ENCODE peak calls at places on chromosome 7, in six cellular contexts. One of them, this sample, is unnamed.

GRCh38 chr7:39051707-39052106 is 74.0 kb downstream of the POU6F2 start:
- DNase-seq in AG10803: no peak
- DNase-seq in lung: no peak
- DNase-seq in testis: no peak
- DNase-seq in right lobe of liver: no peak
- DNase-seq in dorsolateral prefrontal cortex: no peak
- DNase-seq in this sample: no peak

GRCh38 chr7:32916006-32916405 is 24.4 kb upstream of the KBTBD2 start:
- DNase-seq in AG10803: no peak
- DNase-seq in lung: no peak
- DNase-seq in testis: no peak
- DNase-seq in right lobe of liver: no peak
- DNase-seq in dorsolateral prefrontal cortex: no peak
- DNase-seq in this sample: no peak

GRCh38 chr7:99944508-99945070 is 15.2 kb upstream of the GJC3 start:
- DNase-seq in AG10803: no peak
- DNase-seq in lung: no peak
- DNase-seq in testis: no peak
- DNase-seq in right lobe of liver: no peak
- DNase-seq in dorsolateral prefrontal cortex: no peak
- DNase-seq in this sample: no peak

GRCh38 chr7:64625114-64626082 is 40.5 kb upstream of the ZNF107 start:
- DNase-seq in AG10803: no peak
- DNase-seq in lung: no peak
- DNase-seq in testis: no peak
- DNase-seq in right lobe of liver: no peak
- DNase-seq in dorsolateral prefrontal cortex: no peak
- DNase-seq in this sample: no peak

GRCh38 chr7:45601816-45602540 is 27.8 kb downstream of the ADCY1 start:
- DNase-seq in AG10803: no peak
- DNase-seq in lung: peak; percentile 25
- DNase-seq in testis: no peak
- DNase-seq in right lobe of liver: no peak
- DNase-seq in dorsolateral prefrontal cortex: peak; percentile 10
- DNase-seq in this sample: no peak

GRCh38 chr7:39145283-39145682 is 167.6 kb downstream of the POU6F2 start:
- DNase-seq in AG10803: no peak
- DNase-seq in lung: no peak
- DNase-seq in testis: no peak
- DNase-seq in right lobe of liver: no peak
- DNase-seq in dorsolateral prefrontal cortex: no peak
- DNase-seq in this sample: no peak

GRCh38 chr7:53993205-53993604 is 549.0 kb upstream of the VSTM2A start:
- DNase-seq in AG10803: no peak
- DNase-seq in lung: no peak
- DNase-seq in testis: no peak
- DNase-seq in right lobe of liver: no peak
- DNase-seq in dorsolateral prefrontal cortex: no peak
- DNase-seq in this sample: no peak

GRCh38 chr7:91517408-91517807 is 253.2 kb downstream of the FZD1 start:
- DNase-seq in AG10803: no peak
- DNase-seq in lung: no peak
- DNase-seq in testis: no peak
- DNase-seq in right lobe of liver: no peak
- DNase-seq in dorsolateral prefrontal cortex: no peak
- DNase-seq in this sample: no peak

GRCh38 chr7:149525280-149525679 is 27.7 kb upstream of the ZNF746 start:
- DNase-seq in AG10803: no peak
- DNase-seq in lung: no peak
- DNase-seq in testis: no peak
- DNase-seq in right lobe of liver: no peak
- DNase-seq in dorsolateral prefrontal cortex: no peak
- DNase-seq in this sample: no peak

GRCh38 chr7:50197547-50197946 is 104.5 kb upstream of the ZPBP start:
- DNase-seq in AG10803: no peak
- DNase-seq in lung: no peak
- DNase-seq in testis: peak; percentile 43
- DNase-seq in right lobe of liver: no peak
- DNase-seq in dorsolateral prefrontal cortex: no peak
- DNase-seq in this sample: no peak

GRCh38 chr7:218316-218715 is 25.9 kb downstream of the FAM20C start:
- DNase-seq in AG10803: no peak
- DNase-seq in lung: no peak
- DNase-seq in testis: no peak
- DNase-seq in right lobe of liver: peak; percentile 78
- DNase-seq in dorsolateral prefrontal cortex: no peak
- DNase-seq in this sample: no peak

GRCh38 chr7:84637568-84638338 is 443.2 kb upstream of the SEMA3A start:
- DNase-seq in AG10803: peak; percentile 92
- DNase-seq in lung: no peak
- DNase-seq in testis: no peak
- DNase-seq in right lobe of liver: no peak
- DNase-seq in dorsolateral prefrontal cortex: no peak
- DNase-seq in this sample: peak; percentile 49

GRCh38 chr7:2645274-2645868 is 13.6 kb downstream of the TTYH3 start:
- DNase-seq in AG10803: peak; percentile 40
- DNase-seq in lung: no peak
- DNase-seq in testis: no peak
- DNase-seq in right lobe of liver: no peak
- DNase-seq in dorsolateral prefrontal cortex: no peak
- DNase-seq in this sample: no peak

DNA sequence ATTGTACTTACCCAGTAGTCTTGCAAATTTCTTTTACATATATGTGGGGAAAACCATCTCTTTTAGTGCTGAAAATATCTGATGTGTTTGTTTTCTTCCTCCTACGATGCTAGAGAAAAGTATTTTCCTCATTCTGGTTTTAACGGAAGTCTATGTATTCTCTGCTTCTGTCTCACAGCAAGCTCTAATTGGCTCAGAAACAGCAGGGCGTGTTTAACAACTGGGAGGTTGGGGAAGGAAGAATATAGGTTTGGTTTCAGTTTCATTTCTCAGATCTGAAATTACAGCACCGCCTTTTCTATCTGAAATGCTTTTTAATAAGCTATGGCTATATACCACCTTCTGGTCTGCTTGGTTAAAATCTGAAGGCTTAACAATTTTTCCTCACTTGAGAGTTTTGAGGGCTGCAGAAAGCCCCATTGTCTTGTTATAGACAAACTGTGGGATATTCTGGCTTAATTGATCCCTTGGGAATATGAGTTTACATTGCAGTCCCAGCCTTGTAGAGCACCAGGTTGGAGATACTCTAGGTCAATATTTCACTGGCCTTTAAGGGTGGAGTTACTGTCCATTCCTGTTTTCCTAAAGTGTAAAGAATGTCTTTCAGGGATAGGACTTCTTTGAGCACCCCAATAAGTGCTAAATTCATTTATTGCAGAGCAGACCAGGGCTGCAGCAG is at the start of gene SAMD9:
- DNase-seq in AG10803: peak; percentile 83
- DNase-seq in lung: peak; percentile 54
- DNase-seq in testis: peak; percentile 76
- DNase-seq in right lobe of liver: no peak
- DNase-seq in dorsolateral prefrontal cortex: no peak
- DNase-seq in this sample: no peak
- TF ChIP-seq CTCF in AG10803: no peak
- TF ChIP-seq CTCF in lung: no peak
- TF ChIP-seq CTCF in testis: no peak
- TF ChIP-seq CTCF in right lobe of liver: no peak
- TF ChIP-seq CTCF in dorsolateral prefrontal cortex: no peak
- TF ChIP-seq CTCF in this sample: no peak

GRCh38 chr7:17679427-17679826 is 260.9 kb downstream of the SNX13 start:
- DNase-seq in AG10803: peak; percentile 85
- DNase-seq in lung: no peak
- DNase-seq in testis: peak; percentile 50
- DNase-seq in right lobe of liver: no peak
- DNase-seq in dorsolateral prefrontal cortex: no peak
- DNase-seq in this sample: no peak
- TF ChIP-seq CTCF in AG10803: no peak
- TF ChIP-seq CTCF in lung: no peak
- TF ChIP-seq CTCF in testis: no peak
- TF ChIP-seq CTCF in right lobe of liver: no peak
- TF ChIP-seq CTCF in dorsolateral prefrontal cortex: no peak
- TF ChIP-seq CTCF in this sample: no peak

GRCh38 chr7:23462846-23463245 is 7.4 kb downstream of the IGF2BP3 start:
- DNase-seq in AG10803: peak; percentile 44
- DNase-seq in lung: no peak
- DNase-seq in testis: peak; percentile 36
- DNase-seq in right lobe of liver: no peak
- DNase-seq in dorsolateral prefrontal cortex: no peak
- DNase-seq in this sample: no peak
- TF ChIP-seq CTCF in AG10803: peak; percentile 53
- TF ChIP-seq CTCF in lung: peak; percentile 26
- TF ChIP-seq CTCF in testis: no peak
- TF ChIP-seq CTCF in right lobe of liver: peak; percentile 29
- TF ChIP-seq CTCF in dorsolateral prefrontal cortex: peak; percentile 50
- TF ChIP-seq CTCF in this sample: peak; percentile 82

GRCh38 chr7:152858761-152859160 is 99.2 kb downstream of the ACTR3B start:
- DNase-seq in AG10803: peak; percentile 9
- DNase-seq in lung: no peak
- DNase-seq in testis: no peak
- DNase-seq in right lobe of liver: no peak
- DNase-seq in dorsolateral prefrontal cortex: no peak
- DNase-seq in this sample: no peak

GRCh38 chr7:152857272-152857671 is 97.7 kb downstream of the ACTR3B start:
- DNase-seq in AG10803: no peak
- DNase-seq in lung: no peak
- DNase-seq in testis: no peak
- DNase-seq in right lobe of liver: no peak
- DNase-seq in dorsolateral prefrontal cortex: no peak
- DNase-seq in this sample: no peak

GRCh38 chr7:152860302-152860701 is 100.8 kb downstream of the ACTR3B start:
- DNase-seq in AG10803: peak; percentile 14
- DNase-seq in lung: no peak
- DNase-seq in testis: no peak
- DNase-seq in right lobe of liver: no peak
- DNase-seq in dorsolateral prefrontal cortex: no peak
- DNase-seq in this sample: no peak

GRCh38 chr7:152862033-152862432 is 102.5 kb downstream of the ACTR3B start:
- DNase-seq in AG10803: no peak
- DNase-seq in lung: no peak
- DNase-seq in testis: no peak
- DNase-seq in right lobe of liver: no peak
- DNase-seq in dorsolateral prefrontal cortex: no peak
- DNase-seq in this sample: no peak

DNA sequence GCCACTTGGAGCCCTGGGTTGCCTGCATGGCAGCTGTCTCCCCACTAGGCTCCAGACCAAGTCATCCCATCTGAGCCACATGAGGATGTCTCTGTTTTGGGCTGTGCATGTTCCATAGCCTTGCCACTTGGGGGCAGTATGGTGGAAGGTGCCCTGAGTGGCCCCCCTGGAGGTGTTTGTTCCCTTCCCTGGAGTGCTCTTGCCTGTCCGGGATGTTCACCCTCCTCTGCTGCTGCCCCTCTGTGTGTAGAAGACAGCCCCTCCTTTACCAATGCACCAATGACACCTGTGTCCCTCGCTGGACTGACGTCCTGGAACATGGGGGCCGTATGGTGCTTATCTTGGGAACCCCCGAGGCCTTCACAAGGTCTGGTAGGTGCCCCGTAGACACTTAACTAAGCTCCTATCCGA is 100.2 kb downstream of the ACTR3B start:
- DNase-seq in AG10803: no peak
- DNase-seq in lung: no peak
- DNase-seq in testis: no peak
- DNase-seq in right lobe of liver: no peak
- DNase-seq in dorsolateral prefrontal cortex: no peak
- DNase-seq in this sample: no peak
- TF ChIP-seq CTCF in AG10803: peak; percentile 34
- TF ChIP-seq CTCF in lung: no peak
- TF ChIP-seq CTCF in testis: no peak
- TF ChIP-seq CTCF in right lobe of liver: peak; percentile 10
- TF ChIP-seq CTCF in dorsolateral prefrontal cortex: no peak
- TF ChIP-seq CTCF in this sample: peak; percentile 53

GRCh38 chr7:8724080-8724718 is 290.8 kb downstream of the NXPH1 start:
- DNase-seq in AG10803: no peak
- DNase-seq in lung: no peak
- DNase-seq in testis: peak; percentile 80
- DNase-seq in right lobe of liver: peak; percentile 57
- DNase-seq in dorsolateral prefrontal cortex: peak; percentile 68
- DNase-seq in this sample: no peak
- TF ChIP-seq CTCF in AG10803: no peak
- TF ChIP-seq CTCF in lung: no peak
- TF ChIP-seq CTCF in testis: peak; percentile 31
- TF ChIP-seq CTCF in right lobe of liver: peak; percentile 70
- TF ChIP-seq CTCF in dorsolateral prefrontal cortex: peak; percentile 62
- TF ChIP-seq CTCF in this sample: peak; percentile 79

GRCh38 chr7:108286290-108286904 is 156.2 kb upstream of the LAMB4 start:
- DNase-seq in AG10803: no peak
- DNase-seq in lung: no peak
- DNase-seq in testis: no peak
- DNase-seq in right lobe of liver: no peak
- DNase-seq in dorsolateral prefrontal cortex: no peak
- DNase-seq in this sample: no peak

GRCh38 chr7:108289852-108290251 is 159.7 kb upstream of the LAMB4 start:
- DNase-seq in AG10803: no peak
- DNase-seq in lung: no peak
- DNase-seq in testis: no peak
- DNase-seq in right lobe of liver: no peak
- DNase-seq in dorsolateral prefrontal cortex: no peak
- DNase-seq in this sample: no peak

GRCh38 chr7:108285018-108285368 is 154.8 kb upstream of the LAMB4 start:
- DNase-seq in AG10803: no peak
- DNase-seq in lung: no peak
- DNase-seq in testis: no peak
- DNase-seq in right lobe of liver: no peak
- DNase-seq in dorsolateral prefrontal cortex: no peak
- DNase-seq in this sample: no peak

GRCh38 chr7:108290344-108291134 is 160.4 kb upstream of the LAMB4 start:
- DNase-seq in AG10803: no peak
- DNase-seq in lung: no peak
- DNase-seq in testis: no peak
- DNase-seq in right lobe of liver: no peak
- DNase-seq in dorsolateral prefrontal cortex: no peak
- DNase-seq in this sample: no peak

GRCh38 chr7:108287857-108288256 is 157.7 kb upstream of the LAMB4 start:
- DNase-seq in AG10803: no peak
- DNase-seq in lung: no peak
- DNase-seq in testis: no peak
- DNase-seq in right lobe of liver: no peak
- DNase-seq in dorsolateral prefrontal cortex: no peak
- DNase-seq in this sample: no peak
- TF ChIP-seq CTCF in AG10803: no peak
- TF ChIP-seq CTCF in lung: no peak
- TF ChIP-seq CTCF in testis: no peak
- TF ChIP-seq CTCF in right lobe of liver: no peak
- TF ChIP-seq CTCF in dorsolateral prefrontal cortex: no peak
- TF ChIP-seq CTCF in this sample: no peak

GRCh38 chr7:34133983-34134782 is 228.8 kb downstream of the BMPER start:
- DNase-seq in AG10803: peak; percentile 82
- DNase-seq in lung: peak; percentile 55
- DNase-seq in testis: peak; percentile 85
- DNase-seq in right lobe of liver: peak; percentile 56
- DNase-seq in dorsolateral prefrontal cortex: peak; percentile 58
- DNase-seq in this sample: no peak
- TF ChIP-seq CTCF in AG10803: peak; percentile 86
- TF ChIP-seq CTCF in lung: no peak
- TF ChIP-seq CTCF in testis: peak; percentile 27
- TF ChIP-seq CTCF in right lobe of liver: peak; percentile 55
- TF ChIP-seq CTCF in dorsolateral prefrontal cortex: peak; percentile 52
- TF ChIP-seq CTCF in this sample: peak; percentile 86

This sample was measured in chondrocyte.